ENCODE peak calls at places on chromosome 4, in five cellular contexts. H is H9, S is IMR-90, M is mesenchymal stem cell, F is neuronal stem cell. Q is an unnamed sample.

GRCh38 chr4:144645621-144646522 is at the start of gene HHIP:
- DNase-seq in H (peak; percentile 53), S (peak; percentile 65), M (peak; percentile 47), F (no peak), Q (peak; percentile 61)

GRCh38 chr4:106864231-106864630 is 171.9 kb downstream of the DKK2 start:
- DNase-seq in H (no peak), S (no peak), M (peak; percentile 45), F (no peak), Q (no peak)

GRCh38 chr4:64079316-64079715 is 329.9 kb downstream of the TECRL start:
- DNase-seq in H (no peak), S (no peak), M (no peak), F (no peak), Q (no peak)

GRCh38 chr4:95547708-95548471 is 883 bp downstream of the UNC5C start:
- DNase-seq in H (peak; percentile 55), S (no peak), M (peak; percentile 80), F (peak; percentile 46), Q (no peak)

GRCh38 chr4:82984459-82984858 is 26.2 kb downstream of the LIN54 start:
- DNase-seq in H (no peak), S (peak; percentile 69), M (peak; percentile 89), F (no peak), Q (no peak)

GRCh38 chr4:73599182-73599581 is 21.1 kb downstream of the RASSF6 start:
- DNase-seq in H (peak; percentile 82), S (peak; percentile 73), M (peak; percentile 90), F (no peak), Q (peak; percentile 95)

GRCh38 chr4:169164669-169165415 is 105.9 kb downstream of the SH3RF1 start:
- DNase-seq in H (no peak), S (peak; percentile 32), M (peak; percentile 33), F (no peak), Q (peak; percentile 17)

GRCh38 chr4:55186700-55187099 is 61.3 kb upstream of the KDR start:
- DNase-seq in H (no peak), S (no peak), M (no peak), F (no peak), Q (peak; percentile 91)

GRCh38 chr4:185566972-185567749 is 31.9 kb upstream of the PDLIM3 start:
- DNase-seq in H (no peak), S (peak; percentile 90), M (peak; percentile 99), F (no peak), Q (peak; percentile 87)

GRCh38 chr4:7970031-7970946 is 30.6 kb upstream of the AFAP1 start:
- DNase-seq in H (no peak), S (peak; percentile 58), M (peak; percentile 70), F (no peak), Q (peak; percentile 82)

GRCh38 chr4:153781717-153782416 is 7.0 kb downstream of the SFRP2 start:
- DNase-seq in H (peak; percentile 29), S (peak; percentile 16), M (no peak), F (no peak), Q (no peak)

GRCh38 chr4:105061136-105061696 is 85.5 kb upstream of the TET2 start:
- DNase-seq in H (peak; percentile 32), S (peak; percentile 5), M (no peak), F (peak; percentile 20), Q (peak; percentile 78)

GRCh38 chr4:19486400-19486799 is 765.3 kb upstream of the SLIT2 start:
- DNase-seq in H (no peak), S (no peak), M (no peak), F (no peak), Q (no peak)

GRCh38 chr4:110636231-110636676 is 13.4 kb upstream of the PITX2 start:
- DNase-seq in H (no peak), S (no peak), M (peak; percentile 17), F (no peak), Q (peak; percentile 76)

GRCh38 chr4:18082254-18082653 is 60.7 kb upstream of the LCORL start:
- DNase-seq in H (no peak), S (no peak), M (no peak), F (no peak), Q (no peak)

GRCh38 chr4:74005528-74005927 is 7.1 kb upstream of the CXCL5 start:
- DNase-seq in H (no peak), S (no peak), M (no peak), F (no peak), Q (no peak)

DNA sequence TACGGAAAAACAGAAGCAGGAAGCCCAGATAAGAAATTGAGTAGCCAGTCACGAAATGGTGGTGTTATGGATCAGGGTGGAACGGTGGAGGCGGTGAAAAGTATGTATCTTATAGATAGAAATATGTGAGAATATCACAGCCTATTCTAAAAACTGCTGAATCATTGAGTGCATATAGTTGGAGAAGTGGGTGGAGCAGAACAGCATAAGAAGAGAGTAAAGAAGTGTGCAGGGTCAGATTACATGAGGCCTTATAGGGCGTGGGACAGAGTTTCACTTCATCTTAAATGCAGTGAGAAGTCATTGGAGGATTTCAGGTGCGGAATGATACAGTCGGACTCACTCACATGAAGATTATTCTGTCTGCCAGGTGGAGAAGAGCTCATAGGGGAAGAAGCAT is 293.1 kb downstream of the TRIML1 start:
- DNase-seq in H (no peak), S (peak; percentile 26), M (no peak), F (no peak), Q (no peak)
- H3K23ac ChIP-seq in H (no peak overlapping the region), S (no peak overlapping the region), M (no peak overlapping the region), F (no peak overlapping the region), Q (no peak overlapping the region)

GRCh38 chr4:38004062-38004461 is 43.9 kb downstream of the PTTG2 start:
- DNase-seq in H (no peak), S (peak; percentile 51), M (peak; percentile 39), F (no peak), Q (peak; percentile 57)

GRCh38 chr4:38003628-38004027 is 43.4 kb downstream of the PTTG2 start:
- DNase-seq in H (no peak), S (no peak), M (no peak), F (no peak), Q (no peak)

GRCh38 chr4:38003102-38003501 is 42.9 kb downstream of the PTTG2 start:
- DNase-seq in H (no peak), S (no peak), M (no peak), F (no peak), Q (no peak)

GRCh38 chr4:38005637-38006036 is 45.4 kb downstream of the PTTG2 start:
- DNase-seq in H (no peak), S (no peak), M (no peak), F (no peak), Q (no peak)

DNA sequence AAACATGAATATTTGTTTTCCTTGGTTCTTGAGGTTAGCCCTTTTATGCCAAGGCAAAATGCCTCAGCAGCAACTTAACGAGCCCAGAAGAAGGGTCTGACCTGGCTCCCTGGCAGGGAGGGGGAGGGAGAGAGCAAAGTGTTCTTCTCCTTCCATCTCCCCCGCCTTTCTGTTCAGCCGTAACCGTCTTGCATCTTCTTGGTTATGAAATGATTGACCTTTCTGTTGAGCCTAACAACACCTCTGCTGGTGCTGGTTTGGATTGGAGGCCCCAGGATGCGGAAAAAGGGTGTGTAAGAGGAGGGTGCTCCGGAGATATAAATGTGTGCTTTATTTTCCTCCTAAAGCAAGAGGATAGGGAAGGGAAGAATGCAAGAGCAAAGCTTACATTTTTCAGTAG is 44.7 kb downstream of the PTTG2 start:
- DNase-seq in H (no peak), S (no peak), M (no peak), F (no peak), Q (no peak)
- H3K9ac ChIP-seq in H (no peak overlapping the region), S (no peak overlapping the region), M (no peak overlapping the region), F (no peak overlapping the region), Q (peak overlapping the region; percentile 22)

GRCh38 chr4:103091601-103092223 is 7.9 kb downstream of the BDH2 start:
- DNase-seq in H (no peak), S (peak; percentile 79), M (peak; percentile 74), F (peak; percentile 50), Q (peak; percentile 80)
- H3K27ac ChIP-seq in H (no peak overlapping the region), S (no peak overlapping the region), M (no peak overlapping the region), F (no peak overlapping the region), Q (no peak overlapping the region)

DNA sequence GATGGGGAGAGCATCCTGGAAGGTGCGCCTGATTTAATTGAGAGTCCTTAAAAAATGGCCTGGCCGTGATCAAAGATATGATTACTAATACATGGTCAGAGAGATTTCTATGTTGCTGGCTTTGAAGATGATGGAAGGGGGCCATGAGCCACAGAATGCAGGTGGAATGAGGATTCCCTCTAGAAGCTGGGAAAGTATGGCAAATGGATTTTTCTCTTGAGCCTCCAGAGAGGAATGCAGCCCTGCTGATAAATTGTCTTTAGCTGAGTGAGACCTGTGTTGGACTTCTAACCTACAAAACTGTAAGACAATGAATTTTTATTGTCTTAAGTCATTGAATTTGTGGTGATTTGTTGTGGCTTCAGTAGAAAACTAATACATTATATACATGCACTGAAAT is 7.7 kb downstream of the NUDT9 start:
- DNase-seq in H (no peak), S (no peak), M (no peak), F (no peak), Q (peak; percentile 28)
- H3K23ac ChIP-seq in H (no peak overlapping the region), S (no peak overlapping the region), M (no peak overlapping the region), F (no peak overlapping the region), Q (no peak overlapping the region)

DNA sequence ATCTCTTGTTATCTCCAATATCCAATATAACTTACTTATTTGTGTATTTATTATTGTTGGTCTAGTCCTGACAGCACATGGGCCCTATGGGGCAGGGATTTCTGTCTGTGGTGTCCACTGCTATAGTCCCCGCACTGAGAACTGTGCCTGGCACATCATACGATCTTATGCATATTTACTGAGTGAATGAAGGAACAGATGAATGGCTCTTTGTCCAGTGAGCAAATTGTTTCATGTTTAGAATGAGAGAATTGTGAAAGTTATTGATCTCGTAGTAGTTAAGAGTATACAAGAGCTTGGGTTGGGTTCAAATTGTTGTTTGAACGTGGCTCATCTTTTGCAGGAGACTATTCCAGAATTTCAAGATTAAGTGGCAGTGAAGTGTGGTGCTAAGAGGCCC is 96.1 kb upstream of the SLC34A2 start:
- DNase-seq in H (no peak), S (no peak), M (no peak), F (no peak), Q (no peak)
- H3K9ac ChIP-seq in H (no peak overlapping the region), S (no peak overlapping the region), M (no peak overlapping the region), F (no peak overlapping the region), Q (no peak overlapping the region)

Q was measured in mesendoderm.